ENCODE peak calls at places on chromosomes 5 and 9, in five cellular contexts. M is stomach, K is spleen, L is sigmoid colon, N is K562. I is an unnamed sample.
A peak's percentile ranks its signal among the peaks of the same experiment; 100 is the strongest.

GRCh38 chr5:11385901-11386293 is 518.3 kb downstream of the CTNND2 start:
- DNase-seq in M (no peak), K (no peak), L (no peak), N (no peak), I (no peak)

GRCh38 chr5:171419663-171420428 is 399 bp downstream of the FGF18 start:
- DNase-seq in M (peak; percentile 32), K (peak; percentile 69), L (no peak), N (no peak), I (peak; percentile 79)

GRCh38 chr5:141514330-141515111 is 25.6 kb downstream of the PCDHGC5 start:
- DNase-seq in M (no peak), K (no peak), L (no peak), N (no peak), I (no peak)

GRCh38 chr9:95605826-95606555 is 89.2 kb upstream of the PTCH1 start:
- DNase-seq in M (no peak), K (no peak), L (no peak), N (no peak), I (no peak)

GRCh38 chr9:9912459-9912858 is 700.3 kb downstream of the PTPRD start:
- DNase-seq in M (no peak), K (no peak), L (no peak), N (no peak), I (no peak)

GRCh38 chr5:95848701-95849100 is 26.2 kb upstream of the GLRX start:
- DNase-seq in M (no peak), K (no peak), L (no peak), N (no peak), I (no peak)

GRCh38 chr5:136979131-136979530 is 520.0 kb downstream of the SPOCK1 start:
- DNase-seq in M (no peak), K (no peak), L (no peak), N (no peak), I (no peak)

GRCh38 chr9:214488-215448 is at the start of gene DOCK8:
- DNase-seq in M (peak; percentile 83), K (peak; percentile 97), L (peak; percentile 76), N (peak; percentile 74), I (no peak)

GRCh38 chr5:103467831-103468230 is 94.8 kb downstream of the NUDT12 start:
- DNase-seq in M (no peak), K (no peak), L (no peak), N (no peak), I (no peak)

GRCh38 chr5:14234204-14234603 is 91.1 kb downstream of the TRIO start:
- DNase-seq in M (no peak), K (no peak), L (no peak), N (no peak), I (no peak)

GRCh38 chr9:117249799-117250198 is 165.1 kb downstream of the ASTN2 start:
- DNase-seq in M (no peak), K (no peak), L (no peak), N (no peak), I (no peak)

GRCh38 chr9:126131066-126132010 is 195.3 kb upstream of the MVB12B start:
- DNase-seq in M (peak; percentile 15), K (peak; percentile 9), L (no peak), N (no peak), I (peak; percentile 64)

GRCh38 chr5:112480501-112480900 is 61.4 kb upstream of the EPB41L4A start:
- DNase-seq in M (no peak), K (no peak), L (no peak), N (no peak), I (no peak)

GRCh38 chr5:60402161-60402785 is 297.7 kb downstream of the DEPDC1B start:
- DNase-seq in M (no peak), K (no peak), L (no peak), N (no peak), I (no peak)

GRCh38 chr5:95842955-95843544 is 20.5 kb upstream of the GLRX start:
- DNase-seq in M (peak; percentile 84), K (peak; percentile 92), L (peak; percentile 74), N (peak; percentile 40), I (peak; percentile 92)

GRCh38 chr5:154215531-154215930 is 25.0 kb downstream of the GALNT10 start:
- DNase-seq in M (no peak), K (no peak), L (no peak), N (no peak), I (no peak)

GRCh38 chr9:25453876-25454275 is 224.4 kb downstream of the TUSC1 start:
- DNase-seq in M (no peak), K (no peak), L (no peak), N (no peak), I (no peak)

GRCh38 chr9:37327553-37327952 is 94.9 kb upstream of the GRHPR start:
- DNase-seq in M (no peak), K (no peak), L (no peak), N (no peak), I (no peak)

GRCh38 chr5:81906086-81906485 is 65.7 kb upstream of the ATG10 start:
- DNase-seq in M (no peak), K (no peak), L (no peak), N (no peak), I (no peak)

GRCh38 chr5:143033535-143034260 is 263.5 kb downstream of the ARHGAP26 start:
- DNase-seq in M (no peak), K (no peak), L (no peak), N (no peak), I (no peak)

GRCh38 chr9:21710792-21711191 is 91.6 kb upstream of the MTAP start:
- DNase-seq in M (no peak), K (no peak), L (no peak), N (no peak), I (no peak)

GRCh38 chr9:18543406-18543965 is 69.5 kb downstream of the ADAMTSL1 start:
- DNase-seq in M (no peak), K (no peak), L (no peak), N (no peak), I (no peak)

GRCh38 chr5:38381361-38381760 is 123.0 kb downstream of the EGFLAM start:
- DNase-seq in M (no peak), K (no peak), L (no peak), N (no peak), I (no peak)

GRCh38 chr9:17422994-17423680 is 155.7 kb upstream of the SH3GL2 start:
- DNase-seq in M (no peak), K (no peak), L (peak; percentile 81), N (no peak), I (no peak)

GRCh38 chr5:154284433-154284832 is 93.9 kb downstream of the GALNT10 start:
- DNase-seq in M (no peak), K (no peak), L (no peak), N (no peak), I (no peak)

DNA sequence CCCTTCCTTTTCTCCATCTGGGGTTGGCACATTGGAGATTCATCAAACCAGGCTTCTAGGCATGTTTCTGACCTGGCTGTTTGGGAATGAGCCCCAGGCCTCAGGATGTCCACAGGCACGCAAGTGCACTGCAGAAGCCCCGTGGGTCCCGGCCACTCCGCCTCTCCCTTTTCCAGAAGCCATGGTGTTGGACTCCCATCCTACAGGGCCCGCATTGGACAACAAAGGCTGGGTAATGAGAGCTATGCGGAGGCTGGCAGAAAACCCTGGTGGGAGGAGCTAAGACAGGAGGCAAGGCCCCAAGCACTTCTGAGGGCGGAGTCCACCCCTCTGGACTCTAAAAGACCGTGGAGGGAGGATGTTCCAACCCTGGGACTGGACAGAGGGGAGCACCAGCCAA is 160.6 kb downstream of the OLFM1 start:
- DNase-seq in M (no peak), K (peak; percentile 54), L (no peak), N (no peak), I (no peak)
- TF ChIP-seq POLR2AphosphoS5 in M (no peak), K (no peak), L (no peak), N (no peak), I (no peak)

GRCh38 chr9:112176410-112177010 is 1.4 kb upstream of the SUSD1 start:
- DNase-seq in M (no peak), K (no peak), L (no peak), N (no peak), I (no peak)
- H3K27ac ChIP-seq in M (no peak overlapping the region), K (peak overlapping the region; percentile 34), L (no peak overlapping the region), N (peak overlapping the region; percentile 13), I (no peak overlapping the region)

GRCh38 chr9:114484854-114485443 is 20.3 kb downstream of the WHRN start:
- DNase-seq in M (no peak), K (no peak), L (no peak), N (peak; percentile 65), I (no peak)

GRCh38 chr9:114489928-114490327 is 15.3 kb downstream of the WHRN start:
- DNase-seq in M (no peak), K (no peak), L (no peak), N (no peak), I (no peak)

GRCh38 chr9:114486205-114486963 is 18.9 kb downstream of the WHRN start:
- DNase-seq in M (no peak), K (no peak), L (no peak), N (no peak), I (no peak)

GRCh38 chr9:114488398-114489129 is 16.7 kb downstream of the WHRN start:
- DNase-seq in M (no peak), K (no peak), L (no peak), N (no peak), I (no peak)

GRCh38 chr9:114487607-114488300 is 17.5 kb downstream of the WHRN start:
- DNase-seq in M (peak; percentile 69), K (peak; percentile 73), L (peak; percentile 80), N (peak; percentile 78), I (no peak)
- TF ChIP-seq POLR2A in M (no peak), K (no peak), L (no peak), N (no peak), I (no peak)

GRCh38 chr9:131618071-131618479 is 72.8 kb downstream of the PRRT1B start:
- DNase-seq in M (peak; percentile 43), K (no peak), L (no peak), N (no peak), I (no peak)
- TF ChIP-seq POLR2AphosphoS5 in M (no peak), K (peak; percentile 19), L (no peak), N (no peak), I (peak; percentile 13)

DNA sequence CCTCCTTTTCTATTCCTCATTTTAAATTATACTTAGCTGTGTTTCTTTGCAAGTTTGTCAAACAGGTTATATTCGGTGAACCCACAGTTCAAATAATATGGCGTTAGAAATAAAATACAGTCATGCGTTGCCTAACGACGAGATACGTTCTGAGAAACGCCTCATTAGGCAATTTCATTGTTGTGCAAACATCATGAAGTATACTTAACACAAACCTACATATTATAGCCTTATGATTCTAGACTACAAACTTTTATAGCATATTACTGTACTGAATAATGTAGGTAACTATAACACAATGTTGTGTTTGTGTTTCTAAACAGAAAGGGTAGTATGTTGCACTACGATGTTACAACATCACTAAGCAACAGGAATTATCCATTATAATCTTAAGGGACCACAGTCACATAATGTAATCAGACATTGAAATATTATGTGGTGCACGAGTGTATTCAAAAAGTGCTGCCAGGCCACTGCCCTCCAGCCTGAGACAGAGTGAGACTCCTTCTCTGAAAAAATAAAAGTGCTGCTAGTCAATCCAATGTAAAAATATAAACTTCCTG is 3.0 kb upstream of the SMC2 start:
- DNase-seq in M (no peak), K (no peak), L (no peak), N (no peak), I (no peak)
- H3K27ac ChIP-seq in M (peak overlapping the region; percentile 50), K (peak overlapping the region; percentile 2), L (peak overlapping the region; percentile 92), N (no peak overlapping the region), I (peak overlapping the region; percentile 19)